ENCODE peak calls at places on chromosomes 2 and 18, in eight cellular contexts. T is spleen; W is SJSA1; B is heart right ventricle; I is coronary artery; F is CD8-positive, alpha-beta T cell; P is GM23248; Q is Karpas-422. C is an unnamed sample.

GRCh38 chr2:177588671-177589070 is 196.1 kb downstream of the AGPS start:
- DNase-seq in T (no peak), W (no peak), B (no peak), I (no peak), F (no peak), P (peak), Q (no peak), C (no peak)

GRCh38 chr2:216130346-216130951 is 21.3 kb downstream of the XRCC5 start:
- DNase-seq in T (no peak), W (no peak), B (no peak), I (no peak), F (no peak), P (no peak), Q (no peak), C (no peak)

GRCh38 chr2:227821043-227821942 is 7.7 kb downstream of the CCL20 start:
- DNase-seq in T (no peak), W (no peak), B (no peak), I (no peak), F (no peak), P (no peak), Q (no peak), C (no peak)

GRCh38 chr18:77032121-77032758 is 100.3 kb downstream of the MBP start:
- DNase-seq in T (no peak), W (no peak), B (no peak), I (no peak), F (no peak), P (no peak), Q (no peak), C (no peak)

GRCh38 chr2:104420420-104420819 is 433.5 kb upstream of the POU3F3 start:
- DNase-seq in T (no peak), W (no peak), B (no peak), I (no peak), F (no peak), P (no peak), Q (no peak), C (no peak)

GRCh38 chr2:185738679-185739472 is at the start of gene FSIP2:
- DNase-seq in T (peak), W (no peak), B (peak), I (peak), F (no peak), P (peak), Q (no peak), C (no peak)

GRCh38 chr18:69680128-69680527 is 267.5 kb downstream of the CD226 start:
- DNase-seq in T (no peak), W (no peak), B (no peak), I (no peak), F (no peak), P (no peak), Q (no peak), C (no peak)

GRCh38 chr2:240920783-240921231 is 14.7 kb downstream of the CROCC2 start:
- DNase-seq in T (peak), W (peak), B (no peak), I (no peak), F (no peak), P (peak), Q (no peak), C (no peak)

GRCh38 chr2:165573534-165574461 is 104.3 kb downstream of the CSRNP3 start:
- DNase-seq in T (no peak), W (no peak), B (peak), I (peak), F (no peak), P (no peak), Q (peak), C (peak)

DNA sequence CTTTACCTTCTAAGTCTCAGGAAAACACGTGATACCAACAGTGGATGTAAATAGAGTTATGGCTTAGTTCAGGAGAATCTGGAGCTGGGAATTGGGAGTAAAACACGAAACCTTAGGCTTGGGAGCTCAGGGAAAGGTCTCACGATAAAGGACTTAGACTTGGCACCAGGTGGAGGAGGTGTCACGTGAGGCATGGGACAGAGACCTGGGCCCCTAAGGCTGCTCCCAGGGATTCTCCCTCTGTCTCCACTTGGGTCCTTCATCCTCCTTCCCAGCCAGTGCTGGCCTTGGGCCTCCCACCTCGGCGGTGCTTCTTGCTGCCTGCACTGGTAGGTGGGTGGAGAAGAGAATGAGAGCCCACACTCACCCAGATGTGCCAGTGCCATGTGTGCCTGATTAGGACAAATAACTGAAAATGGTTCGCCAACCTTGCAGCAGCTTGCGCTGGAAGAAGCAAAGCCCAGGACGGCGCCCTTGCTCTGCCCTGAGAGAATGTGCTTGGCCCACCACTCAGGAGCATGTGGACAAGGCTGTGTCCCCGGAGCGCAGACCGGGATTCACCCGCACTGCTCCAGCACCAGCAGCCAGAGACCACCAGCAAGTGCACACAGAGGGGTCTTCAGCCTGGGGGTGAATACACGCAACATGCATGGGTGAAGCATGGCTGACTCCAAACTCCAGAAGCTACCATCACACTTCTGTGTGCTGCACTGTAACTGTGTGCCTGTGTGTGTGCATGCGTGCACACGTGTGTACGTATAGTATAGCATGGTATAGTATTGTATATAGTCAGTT is 48.1 kb downstream of the PSMG2 start:
- DNase-seq in T (no peak), W (no peak), B (no peak), I (no peak), F (no peak), P (no peak), Q (no peak), C (no peak)
- H3K27ac ChIP-seq in T (no peak), W (no peak), B (no peak), I (no peak), F (no peak), P (no peak), Q (no peak), C (no peak)

GRCh38 chr2:19667085-19667484 is 234.7 kb downstream of the TTC32 start:
- DNase-seq in T (no peak), W (no peak), B (no peak), I (no peak), F (no peak), P (peak), Q (no peak), C (no peak)
- H3K27ac ChIP-seq in T (no peak), W (no peak), B (no peak), I (no peak), F (no peak), P (no peak), Q (no peak), C (no peak)

GRCh38 chr18:22174341-22175148 is 5.2 kb downstream of the GATA6 start:
- DNase-seq in T (no peak), W (no peak), B (no peak), I (no peak), F (no peak), P (no peak), Q (no peak), C (no peak)

GRCh38 chr18:22175326-22175725 is 5.9 kb downstream of the GATA6 start:
- DNase-seq in T (no peak), W (no peak), B (no peak), I (no peak), F (no peak), P (no peak), Q (no peak), C (no peak)

GRCh38 chr18:22176282-22176621 is 6.9 kb downstream of the GATA6 start:
- DNase-seq in T (no peak), W (no peak), B (no peak), I (no peak), F (no peak), P (no peak), Q (no peak), C (no peak)

GRCh38 chr18:22177496-22177866 is 8.1 kb downstream of the GATA6 start:
- DNase-seq in T (no peak), W (no peak), B (no peak), I (no peak), F (no peak), P (no peak), Q (no peak), C (no peak)

GRCh38 chr18:22176622-22177495 is 7.5 kb downstream of the GATA6 start:
- DNase-seq in T (no peak), W (no peak), B (no peak), I (no peak), F (no peak), P (peak), Q (no peak), C (no peak)
- H3K27ac ChIP-seq in T (peak), W (no peak), B (peak), I (peak), F (no peak), P (no peak), Q (no peak), C (no peak)

DNA sequence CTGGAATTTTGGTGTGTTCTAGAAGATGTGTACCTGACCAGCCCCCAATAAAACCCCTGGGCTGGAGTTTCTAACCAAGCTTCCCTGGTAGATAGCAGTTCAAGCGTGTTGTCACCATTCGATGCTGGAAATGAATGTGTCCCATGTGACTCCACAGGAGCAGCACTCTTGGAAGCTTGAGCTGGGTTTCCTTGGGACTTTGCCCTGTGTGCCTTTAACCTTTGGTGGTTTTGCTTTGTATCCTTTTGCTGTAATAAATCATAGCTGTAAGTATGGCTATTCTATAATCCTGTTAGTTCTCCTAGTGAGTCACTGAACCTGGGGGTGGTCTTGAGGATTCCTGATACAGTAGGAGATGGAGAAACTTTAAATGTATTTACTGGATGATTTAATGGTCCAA is 65.2 kb downstream of the KLHL14 start:
- DNase-seq in T (no peak), W (no peak), B (no peak), I (no peak), F (no peak), P (no peak), Q (no peak), C (no peak)
- H3K27ac ChIP-seq in T (no peak), W (no peak), B (no peak), I (no peak), F (no peak), P (no peak), Q (no peak), C (no peak)

GRCh38 chr2:44441200-44441599 is 79.5 kb downstream of the CAMKMT start:
- DNase-seq in T (no peak), W (no peak), B (no peak), I (no peak), F (no peak), P (peak), Q (no peak), C (no peak)
- H3K27ac ChIP-seq in T (no peak), W (no peak), B (no peak), I (no peak), F (no peak), P (no peak), Q (no peak), C (no peak)